ENCODE peak calls at places on chromosome 14, in five cellular contexts. E is HepG2, L is K562, B is HCT116, R is SK-N-SH. Z is an unnamed sample.

GRCh38 chr14:55889124-55889523 is 229.1 kb upstream of the PELI2 start:
- DNase-seq in L (no peak), R (no peak), E (no peak), B (no peak), Z (no peak)

GRCh38 chr14:36214476-36215216 is 38.1 kb upstream of the PTCSC3 start:
- DNase-seq in E (no peak), B (no peak), R (no peak), L (no peak), Z (no peak)

GRCh38 chr14:61254803-61255526 is 26.2 kb downstream of the TMEM30B start:
- DNase-seq in B (no peak), E (no peak), R (no peak), L (no peak), Z (no peak)

GRCh38 chr14:78029471-78030372 is 140.5 kb upstream of the NRXN3 start:
- DNase-seq in L (peak; percentile 23), R (no peak), B (no peak), E (no peak), Z (peak; percentile 27)

GRCh38 chr14:100610511-100611217 is 23.4 kb upstream of the BEGAIN start:
- DNase-seq in B (no peak), L (no peak), E (no peak), R (peak; percentile 40), Z (no peak)

GRCh38 chr14:22977684-22978486 is 4.5 kb downstream of the AJUBA start:
- DNase-seq in E (peak; percentile 100), L (peak; percentile 28), R (peak; percentile 47), B (no peak), Z (no peak)

GRCh38 chr14:25010471-25010870 is 39.5 kb downstream of the STXBP6 start:
- DNase-seq in R (no peak), B (no peak), E (no peak), L (no peak), Z (no peak)

GRCh38 chr14:37668646-37669045 is 73.2 kb downstream of the TTC6 start:
- DNase-seq in R (no peak), L (no peak), B (no peak), E (no peak), Z (no peak)

GRCh38 chr14:81571437-81571836 is 37.8 kb upstream of the SEL1L start:
- DNase-seq in E (no peak), L (no peak), R (no peak), B (no peak), Z (no peak)

GRCh38 chr14:24425704-24426103 is 3.8 kb downstream of the CBLN3 start:
- DNase-seq in L (peak; percentile 67), R (no peak), E (peak; percentile 63), B (no peak), Z (no peak)

DNA sequence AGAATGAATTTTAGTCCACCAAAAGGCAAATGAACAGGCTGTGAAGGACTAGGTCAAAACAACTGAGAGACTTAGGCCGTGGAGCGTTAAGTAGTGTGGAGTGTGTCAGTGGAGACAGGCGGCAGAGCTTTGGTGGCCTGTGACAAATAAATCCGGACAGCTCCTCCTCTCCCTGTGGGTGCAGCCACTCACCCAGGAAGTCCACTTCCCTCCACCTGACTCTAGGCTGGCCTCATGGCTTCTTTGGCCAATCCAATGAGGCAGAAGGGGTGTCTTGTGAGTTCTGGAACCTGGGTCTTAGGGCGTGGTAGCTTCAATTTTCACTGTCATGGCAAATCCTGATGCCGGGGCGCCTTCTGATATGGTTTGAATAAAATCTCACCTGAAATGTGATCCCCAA is 180.9 kb upstream of the C14orf180 start:
- DNase-seq in E (no peak), B (no peak), R (no peak), L (no peak), Z (no peak)
- TF ChIP-seq JUND in E (no peak), B (no peak), R (no peak), L (no peak), Z (no peak)

GRCh38 chr14:75980856-75981255 is 939 bp downstream of the TGFB3 start:
- DNase-seq in R (peak; percentile 12), B (no peak), E (no peak), L (no peak), Z (peak; percentile 95)

GRCh38 chr14:75984674-75985073 is 889 bp upstream of the IFT43 start:
- DNase-seq in E (peak; percentile 67), R (no peak), B (no peak), L (no peak), Z (no peak)

GRCh38 chr14:75981426-75981825 is 369 bp downstream of the TGFB3 start:
- DNase-seq in B (no peak), E (peak; percentile 18), R (no peak), L (peak; percentile 17), Z (peak; percentile 95)

GRCh38 chr14:75981826-75982723 is at the start of gene TGFB3:
- DNase-seq in R (peak; percentile 90), L (peak; percentile 73), E (peak; percentile 52), B (peak; percentile 51), Z (peak; percentile 77)

DNA sequence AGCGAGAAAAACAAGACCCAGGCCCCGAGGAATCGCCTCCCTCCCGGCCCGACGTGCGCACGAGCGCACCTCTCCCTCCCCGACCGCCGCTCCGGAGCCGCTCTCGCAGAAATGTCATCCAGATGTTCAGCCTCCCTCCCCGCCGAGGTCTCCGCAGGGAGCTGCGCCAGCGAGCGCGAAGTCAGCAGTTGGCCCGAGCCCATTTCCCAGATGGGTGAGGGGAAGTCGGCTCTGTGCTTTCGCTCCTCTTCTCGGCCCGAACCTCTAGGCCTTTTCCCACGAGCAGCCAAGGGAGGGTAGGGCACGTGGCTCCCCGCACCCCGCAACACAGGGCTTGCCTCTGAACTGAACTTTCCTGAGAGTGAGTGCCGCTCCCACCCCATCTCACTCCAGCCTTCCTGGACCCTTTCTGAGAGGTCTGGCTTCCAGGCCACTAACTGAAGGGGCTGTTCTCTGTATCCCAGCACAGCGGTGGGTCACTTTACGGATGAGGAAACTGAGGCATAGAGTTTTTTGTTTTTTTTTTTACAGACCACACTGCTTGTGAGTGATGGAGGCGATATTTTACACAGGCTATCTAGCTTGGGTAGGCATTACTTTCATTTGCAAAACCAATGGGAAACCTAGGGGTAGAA is 1.0 kb upstream of the TGFB3 start:
- DNase-seq in R (no peak), L (peak; percentile 59), B (no peak), E (no peak), Z (peak; percentile 55)
- TF ChIP-seq JUND in R (no peak), L (no peak), B (no peak), E (no peak), Z (no peak)

GRCh38 chr14:102805454-102805891 is 28.2 kb downstream of the TRAF3 start:
- DNase-seq in B (peak; percentile 68), E (no peak), R (no peak), L (peak; percentile 34), Z (no peak)
- TF ChIP-seq JUND in B (peak; percentile 83), E (no peak), R (peak; percentile 42), L (peak; percentile 35), Z (no peak)

GRCh38 chr14:74879427-74880180 is 2.1 kb upstream of the DLST start:
- DNase-seq in E (peak; percentile 30), L (no peak), R (no peak), B (no peak), Z (peak; percentile 26)
- TF ChIP-seq JUND in E (no peak), L (no peak), R (no peak), B (no peak), Z (no peak)